ENCODE peak calls at places on chromosome 1, in four cellular contexts. Y is HCT116, S is thoracic aorta, G is tibial artery. T is an unnamed sample.
A peak's percentile ranks its signal among the peaks of the same experiment; 100 is the strongest.

GRCh38 chr1:29849038-29849750 is 612.9 kb downstream of the PTPRU start:
- DNase-seq in S (no peak), Y (no peak), G (no peak), T (no peak)

GRCh38 chr1:18531503-18531845 is 50.7 kb downstream of the KLHDC7A start:
- DNase-seq in Y (no peak), S (no peak), G (no peak), T (no peak)

GRCh38 chr1:205073511-205073910 is 10.7 kb downstream of the TMEM81 start:
- DNase-seq in G (no peak), Y (no peak), S (no peak), T (no peak)

GRCh38 chr1:164716992-164717703 is 158.2 kb downstream of the PBX1 start:
- DNase-seq in G (no peak), S (no peak), Y (no peak), T (no peak)

GRCh38 chr1:211938473-211939080 is 96.8 kb downstream of the INTS7 start:
- DNase-seq in S (no peak), Y (no peak), G (no peak), T (no peak)

GRCh38 chr1:204782118-204782700 is 88.5 kb upstream of the NFASC start:
- DNase-seq in G (no peak), S (no peak), Y (no peak), T (no peak)

GRCh38 chr1:205488074-205488723 is 16.3 kb upstream of the CDK18 start:
- DNase-seq in S (no peak), Y (peak; percentile 44), G (no peak), T (no peak)

GRCh38 chr1:77412069-77412793 is 130.4 kb downstream of the AK5 start:
- DNase-seq in Y (no peak), G (no peak), S (no peak), T (no peak)

GRCh38 chr1:246067432-246068021 is 439.6 kb downstream of the SMYD3 start:
- DNase-seq in G (no peak), S (no peak), Y (no peak), T (no peak)

GRCh38 chr1:201013991-201014815 is 9.3 kb downstream of the KIF21B start:
- DNase-seq in S (no peak), G (no peak), Y (no peak), T (no peak)

GRCh38 chr1:212167098-212167497 is 118.1 kb upstream of the PPP2R5A start:
- DNase-seq in Y (no peak), G (no peak), S (no peak), T (no peak)

DNA sequence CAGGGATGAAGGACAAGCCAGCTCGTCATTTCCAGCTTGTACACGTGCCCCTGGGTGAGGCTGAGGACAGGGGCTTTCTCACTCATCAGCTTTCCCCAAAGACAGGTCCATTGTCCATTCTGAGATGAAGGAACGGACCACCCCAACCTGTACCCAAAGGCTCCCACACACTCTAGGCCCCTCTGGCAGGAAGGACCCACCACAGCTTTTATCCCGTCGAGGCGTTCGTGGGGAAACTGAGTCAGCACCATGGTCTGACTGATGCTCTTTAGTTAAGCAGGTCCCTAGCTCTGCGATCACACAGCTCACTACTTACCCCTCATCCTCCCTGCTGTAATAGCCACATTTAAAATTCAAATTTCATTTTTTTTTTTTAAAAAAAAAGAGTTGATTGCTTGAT is 117.3 kb downstream of the AJAP1 start:
- DNase-seq in G (no peak), Y (no peak), S (no peak), T (no peak)
- H3K4me1 ChIP-seq in G (no peaks in the 10 kb centered on the region), Y (no peaks in the 10 kb centered on the region), S (no peaks in the 10 kb centered on the region), T (no peaks in the 10 kb centered on the region)

GRCh38 chr1:27536004-27536757 is 46.2 kb upstream of the WASF2 start:
- DNase-seq in G (no peak), Y (no peak), S (no peak), T (no peak)
- H3K27ac ChIP-seq in G (peak overlapping the region; percentile 82), Y (no peak overlapping the region), S (no peak overlapping the region), T (no peak overlapping the region)

GRCh38 chr1:207673399-207673798 is 28.5 kb downstream of the CR1L start:
- DNase-seq in G (no peak), Y (no peak), S (no peak), T (no peak)
- H3K27me3 ChIP-seq in G (no peaks in the 10 kb centered on the region), Y (no peaks in the 10 kb centered on the region), S (peaks cover 16% of the 10 kb centered on the region), T (peaks cover 48% of the 10 kb centered on the region)

DNA sequence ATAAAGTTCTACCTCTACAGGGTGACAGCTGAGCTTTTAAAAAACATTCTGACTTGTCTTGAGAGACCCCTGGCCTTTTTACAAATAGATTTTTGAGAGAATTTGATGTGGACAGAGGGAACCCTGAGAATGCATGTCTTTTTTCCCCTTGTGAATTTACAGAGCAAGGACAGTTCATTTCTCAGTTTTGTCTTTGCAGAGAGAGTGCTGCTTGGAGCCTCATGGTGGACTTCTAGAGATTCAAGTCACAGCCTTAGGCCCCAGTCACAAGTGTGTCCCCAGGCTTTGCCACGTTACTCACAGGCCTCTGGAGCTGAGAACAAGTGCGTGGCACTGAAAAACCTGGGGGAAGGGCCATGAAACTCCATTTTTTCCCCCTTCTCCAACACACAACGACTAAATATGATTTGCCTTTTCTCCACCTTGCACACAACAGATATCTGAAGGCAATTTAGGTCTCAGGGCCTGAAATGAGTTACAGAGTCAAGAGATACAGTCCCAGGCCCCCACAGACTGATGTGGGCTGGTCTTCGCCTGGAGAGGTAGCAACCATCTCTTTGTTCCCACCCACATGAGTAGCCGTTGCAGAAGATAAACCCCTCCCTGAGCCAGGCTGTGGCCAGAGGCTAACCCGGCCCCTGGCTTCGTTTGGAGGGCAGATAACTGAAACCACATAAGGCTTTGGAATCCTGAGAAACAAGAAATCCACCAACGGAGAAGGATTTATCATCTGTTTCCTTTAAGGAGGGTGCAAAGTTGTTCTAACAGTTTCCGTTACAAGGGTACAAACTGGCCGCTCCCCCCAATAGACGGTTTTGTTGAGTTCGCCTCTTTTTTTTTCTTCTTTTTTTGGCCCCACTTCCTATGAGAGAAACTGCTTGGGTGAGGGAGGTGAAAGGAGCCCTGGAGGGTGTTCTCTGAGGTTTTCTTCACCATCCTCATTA is 1.0 kb upstream of the PIGV start:
- DNase-seq in Y (no peak), S (peak; percentile 35), G (peak; percentile 85), T (peak; percentile 64)
- H3K4me1 ChIP-seq in Y (peaks cover 21% of the 10 kb centered on the region), S (peaks cover 39% of the 10 kb centered on the region), G (peaks cover 66% of the 10 kb centered on the region), T (peaks cover 71% of the 10 kb centered on the region)

GRCh38 chr1:155698382-155699038 is 9.6 kb downstream of the DAP3 start:
- DNase-seq in G (no peak), Y (no peak), S (no peak), T (no peak)

GRCh38 chr1:155695608-155696007 is 6.7 kb downstream of the DAP3 start:
- DNase-seq in Y (no peak), G (no peak), S (no peak), T (no peak)

GRCh38 chr1:155696524-155696923 is 7.6 kb downstream of the DAP3 start:
- DNase-seq in Y (no peak), G (no peak), S (no peak), T (no peak)

GRCh38 chr1:155695107-155695506 is 6.2 kb downstream of the DAP3 start:
- DNase-seq in S (no peak), G (no peak), Y (no peak), T (no peak)

GRCh38 chr1:155697046-155697445 is 8.2 kb downstream of the DAP3 start:
- DNase-seq in G (no peak), Y (no peak), S (no peak), T (no peak)
- H3K27ac ChIP-seq in G (no peak overlapping the region), Y (no peak overlapping the region), S (no peak overlapping the region), T (no peak overlapping the region)

DNA sequence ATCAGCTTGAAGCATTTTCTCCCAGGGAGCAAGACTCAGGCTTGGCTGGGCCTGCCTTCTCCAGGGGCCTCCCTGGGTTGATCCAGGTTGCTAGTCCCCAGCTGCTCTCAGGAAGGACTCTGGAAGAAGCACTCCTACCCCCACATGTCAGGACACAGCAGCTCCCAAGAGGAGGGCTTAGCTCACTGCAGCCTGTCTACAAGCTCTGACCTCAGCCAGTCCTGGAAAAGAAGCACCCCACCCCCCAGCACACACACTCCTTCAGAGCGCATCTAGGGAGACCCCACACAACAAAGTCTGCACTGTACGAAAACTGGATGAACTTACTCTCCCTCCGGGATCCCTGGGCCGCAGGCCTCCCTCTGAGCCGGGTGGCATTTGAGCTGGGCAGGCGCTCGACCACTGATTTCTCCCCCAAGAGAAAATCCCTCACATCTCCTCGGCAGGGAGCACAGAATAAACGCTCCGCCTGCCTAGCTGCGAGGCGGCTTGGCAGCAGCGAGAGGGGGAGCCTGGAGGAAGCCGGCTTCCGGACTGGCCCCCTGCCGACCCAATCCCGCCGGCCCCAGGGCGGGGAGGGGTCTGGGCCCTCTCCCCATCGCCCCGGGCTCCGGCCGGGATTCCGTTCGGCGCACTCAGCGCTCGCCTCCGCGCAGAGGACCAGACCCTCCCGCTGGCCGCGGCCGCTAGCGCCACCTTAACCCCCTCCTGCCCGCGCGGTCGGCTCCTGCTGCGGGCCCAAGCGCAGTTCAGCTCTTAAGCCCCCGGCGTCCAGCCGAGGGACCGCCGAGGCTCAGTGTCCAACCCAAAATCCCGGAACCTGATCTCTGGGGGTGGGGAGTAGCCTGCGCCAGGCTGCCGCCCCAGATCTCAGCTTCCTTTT is at the start of gene KCNA2:
- DNase-seq in Y (no peak), G (no peak), S (no peak), T (peak; percentile 79)
- H3K27me3 ChIP-seq in Y (peaks cover 3% of the 10 kb centered on the region), G (no peaks in the 10 kb centered on the region), S (no peaks in the 10 kb centered on the region), T (peaks cover 46% of the 10 kb centered on the region)

GRCh38 chr1:55974714-55975441 is 604.5 kb downstream of the PLPP3 start:
- DNase-seq in Y (no peak), S (no peak), G (no peak), T (no peak)

GRCh38 chr1:55986003-55986402 is 593.4 kb downstream of the PLPP3 start:
- DNase-seq in G (no peak), Y (no peak), S (no peak), T (no peak)

GRCh38 chr1:55981015-55981635 is 598.2 kb downstream of the PLPP3 start:
- DNase-seq in Y (no peak), S (no peak), G (no peak), T (no peak)

DNA sequence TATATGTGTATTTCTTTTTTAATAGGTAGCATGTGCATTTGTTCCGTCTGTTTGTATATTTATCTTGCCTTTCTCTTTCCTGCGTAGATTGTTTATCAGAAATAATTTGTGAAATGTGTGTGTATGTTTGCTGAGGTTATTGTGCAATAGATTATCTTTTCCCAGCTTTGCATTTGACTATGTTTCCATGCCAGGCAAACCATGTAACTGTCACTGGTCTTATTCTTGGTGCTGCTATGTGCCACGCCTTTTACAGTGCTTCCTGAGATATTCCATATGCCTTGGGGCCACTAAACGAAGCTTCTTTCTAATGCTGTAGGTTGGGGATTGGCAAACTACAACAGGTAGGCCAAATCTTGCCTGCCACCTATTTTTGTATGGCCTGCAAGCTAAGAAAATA is 598.8 kb downstream of the PLPP3 start:
- DNase-seq in G (no peak), Y (no peak), S (no peak), T (no peak)
- H3K4me1 ChIP-seq in G (peaks cover 2% of the 10 kb centered on the region), Y (no peaks in the 10 kb centered on the region), S (no peaks in the 10 kb centered on the region), T (no peaks in the 10 kb centered on the region)

GRCh38 chr1:64745986-64746940 is 1.4 kb downstream of the RAVER2 start:
- DNase-seq in Y (no peak), S (no peak), G (no peak), T (no peak)

GRCh38 chr1:64745181-64745985 is 508 bp downstream of the RAVER2 start:
- DNase-seq in S (no peak), Y (no peak), G (peak; percentile 44), T (peak; percentile 35)

GRCh38 chr1:64748222-64748621 is 3.3 kb downstream of the RAVER2 start:
- DNase-seq in Y (no peak), G (no peak), S (no peak), T (no peak)

GRCh38 chr1:64743954-64744491 is 852 bp upstream of the RAVER2 start:
- DNase-seq in Y (no peak), G (no peak), S (no peak), T (no peak)

GRCh38 chr1:64744492-64745180 is at the start of gene RAVER2:
- DNase-seq in S (peak; percentile 15), Y (peak; percentile 38), G (peak; percentile 54), T (peak; percentile 82)
- H3K27ac ChIP-seq in S (peak within 1 kb of the TSS; percentile 83), Y (peak within 1 kb of the TSS; percentile 60), G (peak within 1 kb of the TSS; percentile 83), T (peak within 1 kb of the TSS; percentile 86)